ENCODE peak calls at places on chromosomes 13 and 19, in ten cellular contexts. N is left ventricle myocardium inferior, P is suprapubic skin, G is SK-N-SH, V is endothelial cell, U is mesothelial cell of epicardium, H is vagina, Z is cardiac muscle cell, L is retinal pigment epithelial cell, D is neural progenitor cell. F is an unnamed sample.

GRCh38 chr19:19209372-19209771 is 2.4 kb upstream of the NCAN start:
- DNase-seq in G (no peak), P (no peak), Z (no peak), L (no peak), D (no peak), U (no peak), N (no peak), V (no peak), H (no peak), F (no peak)

GRCh38 chr13:100513987-100514670 is 74.5 kb downstream of the GGACT start:
- DNase-seq in Z (peak), V (no peak), P (no peak), H (no peak), D (no peak), L (no peak), U (no peak), G (no peak), N (no peak), F (no peak)

GRCh38 chr13:23723463-23723862 is 153.3 kb downstream of the TNFRSF19 start:
- DNase-seq in P (no peak), D (no peak), H (no peak), L (no peak), V (no peak), N (no peak), U (no peak), Z (peak), G (no peak), F (no peak)

GRCh38 chr13:35871561-35871960 is 259.6 kb downstream of the DCLK1 start:
- DNase-seq in U (no peak), D (no peak), L (no peak), H (no peak), V (no peak), N (no peak), P (no peak), G (no peak), Z (no peak), F (no peak)

GRCh38 chr19:34327851-34328250 is 37.1 kb upstream of the GPI start:
- DNase-seq in U (no peak), Z (no peak), D (no peak), N (peak), H (no peak), L (no peak), V (no peak), G (no peak), P (no peak), F (no peak)

GRCh38 chr13:26476111-26476743 is 81.3 kb upstream of the WASF3 start:
- DNase-seq in Z (peak), L (no peak), P (no peak), U (no peak), V (peak), D (peak), H (no peak), G (no peak), N (peak), F (no peak)

GRCh38 chr19:28185646-28186045 is 1027.3 kb downstream of the UQCRFS1 start:
- DNase-seq in H (no peak), U (no peak), Z (no peak), G (no peak), P (no peak), V (no peak), N (no peak), D (no peak), L (no peak), F (no peak)

GRCh38 chr13:97259787-97260641 is 37.9 kb downstream of the MBNL2 start:
- DNase-seq in U (no peak), Z (peak), H (no peak), G (no peak), L (no peak), V (no peak), D (no peak), P (no peak), N (no peak), F (no peak)

GRCh38 chr19:50932690-50933083 is 20.2 kb downstream of the KLK5 start:
- DNase-seq in U (no peak), H (no peak), D (no peak), G (no peak), Z (no peak), L (no peak), P (no peak), V (no peak), N (no peak), F (no peak)

GRCh38 chr13:27918918-27919255 is 913 bp upstream of the PDX1 start:
- DNase-seq in V (no peak), D (no peak), Z (no peak), H (no peak), L (no peak), G (no peak), N (no peak), P (no peak), U (no peak), F (no peak)

GRCh38 chr13:49587311-49587847 is 2.0 kb upstream of the RCBTB1 start:
- DNase-seq in N (no peak), P (no peak), H (no peak), U (no peak), D (no peak), G (no peak), L (peak), V (no peak), Z (no peak), F (no peak)

GRCh38 chr13:30616927-30617314 is 799 bp upstream of the USPL1 start:
- DNase-seq in V (peak), U (no peak), Z (peak), N (peak), L (peak), D (peak), H (no peak), P (peak), G (peak), F (peak)

GRCh38 chr19:41328818-41329220 is 18.8 kb downstream of the CCDC97 start:
- DNase-seq in G (no peak), V (no peak), L (no peak), N (no peak), U (no peak), D (no peak), Z (no peak), P (no peak), H (no peak), F (no peak)

GRCh38 chr19:20422616-20423205 is 142.9 kb downstream of the ZNF737 start:
- DNase-seq in V (peak), P (peak), L (no peak), U (no peak), Z (peak), G (no peak), N (peak), D (peak), H (no peak), F (no peak)

GRCh38 chr13:33015791-33016323 is 366 bp upstream of the KL start:
- DNase-seq in H (no peak), G (no peak), V (peak), L (no peak), U (no peak), D (peak), Z (no peak), N (peak), P (peak), F (no peak)

GRCh38 chr13:44267966-44268365 is 105.7 kb upstream of the SERP2 start:
- DNase-seq in H (no peak), D (no peak), P (no peak), N (no peak), Z (peak), V (no peak), G (no peak), L (peak), U (no peak), F (no peak)

GRCh38 chr13:46577656-46578589 is 25.0 kb downstream of the LRCH1 start:
- DNase-seq in P (no peak), V (no peak), Z (no peak), N (no peak), G (no peak), D (no peak), H (no peak), L (no peak), U (no peak), F (no peak)

GRCh38 chr19:1082928-1083816 is 12.0 kb downstream of the POLR2E start:
- DNase-seq in V (no peak), D (no peak), P (no peak), L (no peak), U (peak), N (no peak), H (no peak), Z (no peak), G (no peak), F (no peak)

GRCh38 chr19:19529783-19530422 is 1.2 kb downstream of the YJEFN3 start:
- DNase-seq in V (no peak), G (no peak), H (no peak), Z (no peak), N (no peak), U (no peak), P (no peak), D (no peak), L (no peak), F (no peak)

GRCh38 chr13:50198508-50198907 is 183.3 kb downstream of the KCNRG start:
- DNase-seq in V (no peak), N (no peak), U (no peak), L (no peak), Z (peak), G (no peak), D (no peak), H (no peak), P (no peak), F (no peak)

GRCh38 chr19:47305309-47305751 is 4.3 kb upstream of the C5AR1 start:
- DNase-seq in D (peak), P (peak), U (peak), H (no peak), L (no peak), Z (peak), G (peak), N (peak), V (peak), F (peak)

GRCh38 chr13:78604782-78605611 is 1.6 kb upstream of the POU4F1 start:
- DNase-seq in L (no peak), G (peak), Z (no peak), H (no peak), P (no peak), D (peak), V (no peak), U (no peak), N (no peak), F (no peak)

GRCh38 chr13:31200636-31200970 is 828 bp downstream of the B3GLCT start:
- DNase-seq in H (no peak), D (peak), V (peak), G (no peak), U (peak), Z (no peak), L (no peak), N (peak), P (peak), F (no peak)

GRCh38 chr13:20848944-20849343 is 53.6 kb downstream of the XPO4 start:
- DNase-seq in N (no peak), Z (no peak), L (no peak), U (no peak), D (no peak), V (no peak), P (no peak), G (no peak), H (no peak), F (no peak)

GRCh38 chr19:32651729-32652140 is 23.2 kb downstream of the ANKRD27 start:
- DNase-seq in H (no peak), G (peak), U (no peak), P (no peak), D (peak), V (no peak), Z (peak), L (peak), N (peak), F (no peak)

GRCh38 chr19:461664-462551 is 1.1 kb upstream of the SHC2 start:
- DNase-seq in D (peak), N (peak), P (no peak), U (no peak), Z (no peak), V (no peak), H (no peak), G (peak), L (no peak), F (no peak)

GRCh38 chr19:34066007-34066656 is 106.2 kb upstream of the LSM14A start:
- DNase-seq in L (no peak), N (no peak), G (no peak), P (no peak), H (no peak), Z (no peak), D (no peak), U (no peak), V (no peak), F (no peak)

GRCh38 chr19:8512115-8512967 is 1.6 kb downstream of the ZNF414 start:
- DNase-seq in N (no peak), G (peak), V (no peak), H (no peak), Z (peak), L (no peak), P (no peak), D (peak), U (no peak), F (no peak)

GRCh38 chr13:32977321-32977720 is 38.9 kb upstream of the KL start:
- DNase-seq in L (no peak), D (no peak), V (no peak), P (no peak), U (no peak), H (no peak), Z (no peak), N (no peak), G (no peak), F (no peak)

GRCh38 chr13:105598551-105598950 is 936.9 kb downstream of the EFNB2 start:
- DNase-seq in G (no peak), N (no peak), L (peak), U (no peak), H (no peak), V (no peak), P (no peak), D (no peak), Z (peak), F (no peak)

GRCh38 chr19:17058236-17058635 is 17.0 kb downstream of the HAUS8 start:
- DNase-seq in G (no peak), Z (peak), U (no peak), N (no peak), L (no peak), H (no peak), V (no peak), P (no peak), D (no peak), F (no peak)

GRCh38 chr19:1606138-1606651 is 933 bp upstream of the UQCR11 start:
- DNase-seq in D (no peak), L (no peak), V (no peak), U (no peak), G (no peak), Z (no peak), H (no peak), P (no peak), N (no peak), F (no peak)

GRCh38 chr19:30564551-30565011 is 192.4 kb downstream of the ZNF536 start:
- DNase-seq in P (peak), N (no peak), L (no peak), D (no peak), U (no peak), G (no peak), H (no peak), V (no peak), Z (no peak), F (no peak)

GRCh38 chr13:31545616-31546015 is 193.7 kb upstream of the RXFP2 start:
- DNase-seq in U (no peak), V (no peak), Z (peak), H (no peak), G (no peak), D (no peak), P (no peak), N (no peak), L (no peak), F (no peak)

GRCh38 chr13:46211116-46211515 is 612 bp upstream of the LRRC63 start:
- DNase-seq in N (no peak), P (no peak), H (no peak), D (no peak), V (no peak), Z (peak), L (no peak), U (no peak), G (peak), F (no peak)

GRCh38 chr13:102233566-102234208 is 168.2 kb downstream of the FGF14 start:
- DNase-seq in L (no peak), D (no peak), H (no peak), U (no peak), Z (no peak), P (no peak), N (no peak), V (no peak), G (no peak), F (no peak)

GRCh38 chr19:6103217-6103644 is 7.1 kb downstream of the RFX2 start:
- DNase-seq in G (no peak), U (no peak), N (peak), Z (peak), D (no peak), V (no peak), P (peak), H (no peak), L (peak), F (peak)

GRCh38 chr19:5542665-5543064 is 25.1 kb downstream of the TINCR start:
- DNase-seq in L (no peak), P (no peak), U (no peak), V (no peak), N (no peak), G (peak), D (peak), H (no peak), Z (peak), F (no peak)

DNA sequence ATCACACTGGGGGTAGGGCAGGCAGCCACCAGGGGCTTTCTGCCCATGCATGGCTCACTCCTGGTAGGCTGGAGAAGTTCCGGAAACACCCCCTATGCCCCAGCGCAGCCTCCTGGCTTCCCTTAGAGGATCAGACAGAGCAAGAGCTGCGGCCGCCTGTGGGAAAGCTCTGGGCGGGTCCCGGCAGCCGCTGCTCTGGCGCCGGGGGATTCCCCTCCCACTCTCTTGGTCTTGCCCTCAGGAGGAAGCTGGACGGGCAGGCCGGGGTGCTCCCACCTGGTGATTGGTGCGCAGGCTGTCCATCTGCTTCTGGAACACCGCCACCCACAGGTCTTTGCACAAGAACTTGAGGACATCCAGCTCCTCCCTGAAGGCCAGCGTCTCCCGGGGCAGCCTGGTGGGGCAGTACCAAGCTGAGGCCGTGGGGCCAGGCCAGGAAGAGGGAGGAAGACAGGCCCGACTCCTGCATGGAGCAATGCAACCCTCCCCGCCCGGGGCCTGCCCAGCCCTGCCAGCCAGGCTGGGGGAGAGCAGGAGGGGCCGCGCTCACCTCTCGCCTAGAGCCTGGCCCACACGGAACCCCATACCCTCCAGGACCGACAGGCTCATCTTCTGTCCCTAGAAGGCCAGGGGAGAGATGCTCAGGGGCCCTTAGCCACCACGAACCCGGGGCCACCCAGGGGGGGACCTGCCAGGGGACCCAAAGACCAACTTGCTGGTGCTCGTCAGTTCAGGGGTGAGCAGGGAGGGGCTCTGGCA is 4.0 kb upstream of the NKPD1 start:
- DNase-seq in V (no peak), N (peak), H (no peak), U (peak), D (peak), P (no peak), L (no peak), Z (peak), G (no peak), F (no peak)
- TF ChIP-seq CTCF in V (no peak), N (no peak), H (no peak), U (no peak), D (no peak), P (no peak), L (no peak), Z (no peak), G (no peak), F (no peak)

DNA sequence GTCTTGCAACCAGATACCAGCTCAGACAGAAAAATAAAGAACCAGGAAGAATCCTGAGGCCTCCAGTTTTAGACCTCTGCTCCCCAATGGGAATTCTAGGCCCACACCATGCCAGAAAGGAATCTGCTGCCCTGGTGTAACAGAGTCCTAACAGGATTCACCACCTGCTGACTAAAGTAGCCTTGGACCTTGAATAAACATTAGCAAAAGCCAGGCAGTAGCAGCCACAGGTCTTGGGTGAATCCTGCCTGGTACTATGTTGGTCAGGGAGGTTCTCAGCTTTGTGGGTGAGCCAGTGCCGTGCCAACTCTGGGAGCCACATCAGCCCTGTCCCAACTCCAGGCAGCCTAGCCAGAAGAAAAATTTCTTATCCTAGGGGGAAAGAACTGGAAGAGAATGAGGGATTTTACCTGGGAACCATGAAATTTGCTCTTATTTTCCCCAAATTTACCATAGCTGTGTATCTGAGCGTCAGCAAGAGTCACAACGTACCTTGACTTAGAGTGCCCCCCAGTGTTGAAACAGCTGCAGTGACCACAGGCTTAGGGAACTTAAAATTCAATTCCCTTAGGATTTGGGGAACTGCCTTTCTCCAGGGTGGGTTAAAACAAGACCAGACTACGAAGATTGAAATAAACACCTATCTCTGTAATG is 1895.6 kb upstream of the PRR20A start:
- DNase-seq in P (no peak), D (peak), G (peak), Z (no peak), H (no peak), L (no peak), U (no peak), V (peak), N (no peak), F (no peak)
- TF ChIP-seq CTCF in P (peak), D (peak), G (peak), Z (no peak), H (no peak), L (peak), U (peak), V (peak), N (no peak), F (no peak)

GRCh38 chr19:9970481-9970880 is 34.2 kb upstream of the OLFM2 start:
- DNase-seq in Z (no peak), N (no peak), D (no peak), V (no peak), H (no peak), P (no peak), U (no peak), G (no peak), L (no peak), F (no peak)
- TF ChIP-seq CTCF in Z (no peak), N (no peak), D (no peak), V (no peak), H (no peak), P (no peak), U (no peak), G (no peak), L (no peak), F (no peak)

GRCh38 chr19:35474104-35474503 is 16.2 kb downstream of the KRTDAP start:
- DNase-seq in N (no peak), H (no peak), D (no peak), V (no peak), L (no peak), Z (no peak), P (no peak), G (no peak), U (no peak), F (no peak)

GRCh38 chr19:35471946-35472345 is 18.3 kb downstream of the KRTDAP start:
- DNase-seq in L (no peak), G (no peak), U (no peak), D (no peak), V (no peak), H (no peak), Z (no peak), N (no peak), P (no peak), F (no peak)

GRCh38 chr19:35478794-35479193 is 11.5 kb downstream of the KRTDAP start:
- DNase-seq in H (no peak), P (no peak), G (no peak), V (no peak), D (no peak), U (no peak), L (no peak), N (no peak), Z (no peak), F (no peak)

GRCh38 chr19:35479278-35479677 is 11.0 kb downstream of the KRTDAP start:
- DNase-seq in L (no peak), U (no peak), H (no peak), D (no peak), G (no peak), P (no peak), Z (no peak), V (no peak), N (no peak), F (no peak)

GRCh38 chr19:35476149-35476548 is 14.1 kb downstream of the KRTDAP start:
- DNase-seq in N (no peak), D (peak), P (no peak), L (no peak), H (no peak), V (no peak), U (no peak), Z (no peak), G (no peak), F (no peak)
- TF ChIP-seq CTCF in N (no peak), D (peak), P (no peak), L (peak), H (no peak), V (no peak), U (peak), Z (peak), G (peak), F (no peak)

F was measured in thoracic aorta.